ENCODE peak calls at places on chromosomes 11 and 22, in five cellular contexts. Q is naive thymus-derived CD4-positive, alpha-beta T cell; J is HTR-8/SVneo; R is PC-3; O is Right ventricle myocardium superior. B is an unnamed sample.

GRCh38 chr11:1988667-1989317 is 8.8 kb downstream of the H19 start:
- DNase-seq in O (peak; percentile 17), Q (no peak), R (no peak), J (no peak), B (no peak)

GRCh38 chr11:62054484-62055121 is 69.2 kb upstream of the INCENP start:
- DNase-seq in Q (peak; percentile 21), O (no peak), R (peak; percentile 95), J (no peak), B (peak; percentile 59)

GRCh38 chr11:134039726-134040385 is 29.0 kb upstream of the JAM3 start:
- DNase-seq in O (no peak), Q (no peak), R (no peak), J (no peak), B (no peak)

GRCh38 chr22:50191041-50191740 is 5.5 kb downstream of the TRABD start:
- DNase-seq in J (no peak), O (peak; percentile 72), R (no peak), Q (peak; percentile 90), B (no peak)

GRCh38 chr11:62792193-62792575 is 378 bp upstream of the TMEM223 start:
- DNase-seq in R (no peak), J (no peak), Q (no peak), O (peak; percentile 72), B (no peak)

GRCh38 chr11:71977743-71978418 is 20.8 kb upstream of the IL18BP start:
- DNase-seq in O (no peak), J (peak; percentile 60), Q (peak; percentile 44), R (peak; percentile 81), B (peak; percentile 33)

GRCh38 chr11:46363455-46363920 is 16.2 kb downstream of the DGKZ start:
- DNase-seq in Q (no peak), J (no peak), R (peak; percentile 89), O (peak; percentile 71), B (peak; percentile 96)

GRCh38 chr11:19811391-19811790 is 98.8 kb downstream of the NAV2 start:
- DNase-seq in J (no peak), R (no peak), Q (no peak), O (no peak), B (no peak)

GRCh38 chr22:29187831-29188230 is 17.9 kb upstream of the EMID1 start:
- DNase-seq in R (no peak), Q (no peak), J (no peak), O (no peak), B (no peak)

GRCh38 chr11:120655589-120655988 is 144.0 kb downstream of the GRIK4 start:
- DNase-seq in O (no peak), R (no peak), Q (no peak), J (no peak), B (no peak)

GRCh38 chr11:13668957-13669521 is 571 bp downstream of the FAR1 start:
- DNase-seq in Q (peak; percentile 53), J (no peak), O (no peak), R (peak; percentile 37), B (peak; percentile 42)

GRCh38 chr22:30868663-30869385 is 99.8 kb downstream of the MORC2 start:
- DNase-seq in J (no peak), O (peak; percentile 22), Q (no peak), R (no peak), B (no peak)

GRCh38 chr22:40597541-40598453 is 38.7 kb downstream of the MRTFA start:
- DNase-seq in J (no peak), O (no peak), R (peak; percentile 38), Q (no peak), B (no peak)

GRCh38 chr22:33512961-33513360 is 407.3 kb downstream of the LARGE1 start:
- DNase-seq in O (no peak), Q (no peak), R (no peak), J (no peak), B (no peak)

GRCh38 chr11:36469063-36469462 is 41.0 kb downstream of the TRAF6 start:
- DNase-seq in R (no peak), Q (no peak), J (no peak), O (no peak), B (peak; percentile 17)

GRCh38 chr22:47189056-47189916 is 426.8 kb downstream of the TBC1D22A start:
- DNase-seq in J (no peak), O (peak; percentile 32), Q (no peak), R (no peak), B (no peak)

GRCh38 chr22:49352361-49353169 is 475.1 kb downstream of the BRD1 start:
- DNase-seq in Q (no peak), R (no peak), O (no peak), J (no peak), B (no peak)

GRCh38 chr11:63909621-63910506 is 7.1 kb downstream of the RCOR2 start:
- DNase-seq in Q (no peak), R (no peak), J (no peak), O (no peak), B (no peak)

GRCh38 chr11:131938321-131938751 is 567.9 kb downstream of the NTM start:
- DNase-seq in R (peak; percentile 40), O (no peak), Q (no peak), J (no peak), B (no peak)

GRCh38 chr11:111135101-111135500 is 110.4 kb upstream of the POU2AF2 start:
- DNase-seq in J (no peak), Q (no peak), R (no peak), O (no peak), B (no peak)

GRCh38 chr11:115616941-115617340 is 112.7 kb upstream of the CADM1 start:
- DNase-seq in J (no peak), O (peak; percentile 54), R (no peak), Q (no peak), B (peak; percentile 75)

GRCh38 chr22:42760806-42761565 is 40.3 kb upstream of the A4GALT start:
- DNase-seq in J (no peak), Q (no peak), R (no peak), O (no peak), B (no peak)

GRCh38 chr11:34067383-34068065 is 16.0 kb downstream of the CAPRIN1 start:
- DNase-seq in J (no peak), Q (no peak), R (no peak), O (no peak), B (no peak)

GRCh38 chr22:35037089-35037488 is 28.9 kb upstream of the ISX start:
- DNase-seq in J (no peak), R (peak; percentile 15), Q (no peak), O (no peak), B (peak; percentile 28)